ENCODE peak calls at places on chromosome 19, in six cellular contexts. C, M, J, I, B and L are unnamed samples.

GRCh38 chr19:38649305-38650179 is 2.1 kb downstream of the ACTN4 start:
- DNase-seq in C (no peak), M (no peak), J (peak), I (no peak), B (no peak), L (no peak)

GRCh38 chr19:40974633-40975037 is 16.4 kb upstream of the CYP2B6 start:
- DNase-seq in C (peak), M (peak), J (peak), I (peak), B (peak), L (peak)

GRCh38 chr19:49889687-49890348 is 6.9 kb downstream of the IL4I1 start:
- DNase-seq in C (no peak), M (peak), J (peak), I (no peak), B (peak), L (peak)

GRCh38 chr19:6204212-6204611 is 68.7 kb downstream of the ACSBG2 start:
- DNase-seq in C (no peak), M (no peak), J (no peak), I (no peak), B (no peak), L (no peak)

GRCh38 chr19:5424192-5424973 is 30.8 kb upstream of the ZNRF4 start:
- DNase-seq in C (no peak), M (no peak), J (no peak), I (peak), B (no peak), L (no peak)

GRCh38 chr19:1291761-1292418 is 6.2 kb downstream of the EFNA2 start:
- DNase-seq in C (no peak), M (no peak), J (no peak), I (no peak), B (no peak), L (peak)

GRCh38 chr19:53308339-53308811 is 25.2 kb upstream of the ZNF845 start:
- DNase-seq in C (peak), M (no peak), J (no peak), I (peak), B (peak), L (no peak)

GRCh38 chr19:46303702-46304397 is 7.0 kb downstream of the HIF3A start:
- DNase-seq in C (no peak), M (no peak), J (peak), I (peak), B (no peak), L (no peak)

GRCh38 chr19:7238091-7238490 is 56.1 kb downstream of the INSR start:
- DNase-seq in C (no peak), M (no peak), J (no peak), I (no peak), B (no peak), L (no peak)

GRCh38 chr19:4083677-4084546 is 17.2 kb upstream of the ZBTB7A start:
- DNase-seq in C (no peak), M (no peak), J (no peak), I (no peak), B (peak), L (peak)

GRCh38 chr19:1469936-1470863 is 8.8 kb downstream of the C19orf25 start:
- DNase-seq in C (no peak), M (peak), J (no peak), I (no peak), B (peak), L (peak)

GRCh38 chr19:21617740-21618339 is 112.4 kb downstream of the ZNF429 start:
- DNase-seq in C (no peak), M (peak), J (no peak), I (no peak), B (no peak), L (no peak)

GRCh38 chr19:10985502-10985901 is 24.7 kb downstream of the SMARCA4 start:
- DNase-seq in C (no peak), M (no peak), J (no peak), I (no peak), B (no peak), L (no peak)

GRCh38 chr19:38842439-38843174 is 7.2 kb downstream of the HNRNPL start:
- DNase-seq in C (no peak), M (peak), J (no peak), I (no peak), B (peak), L (no peak)

GRCh38 chr19:46620716-46621115 is 4.2 kb downstream of the PTGIR start:
- DNase-seq in C (no peak), M (no peak), J (no peak), I (no peak), B (no peak), L (no peak)

GRCh38 chr19:12778905-12779161 is 3.5 kb upstream of the HOOK2 start:
- DNase-seq in C (no peak), M (no peak), J (no peak), I (no peak), B (no peak), L (no peak)

GRCh38 chr19:10088949-10089554 is 2.9 kb downstream of the SHFL start:
- DNase-seq in C (no peak), M (no peak), J (no peak), I (no peak), B (no peak), L (no peak)

GRCh38 chr19:10748924-10749434 is 31.1 kb downstream of the DNM2 start:
- DNase-seq in C (peak), M (no peak), J (no peak), I (peak), B (no peak), L (no peak)

GRCh38 chr19:3451451-3451866 is 28.9 kb downstream of the SMIM24 start:
- DNase-seq in C (no peak), M (no peak), J (peak), I (no peak), B (no peak), L (no peak)

GRCh38 chr19:49689133-49690072 is at the start of gene ADM5:
- DNase-seq in C (peak), M (no peak), J (no peak), I (peak), B (peak), L (no peak)

GRCh38 chr19:20078696-20079095 is 896 bp downstream of the ZNF90 start:
- DNase-seq in C (no peak), M (no peak), J (peak), I (peak), B (peak), L (peak)

GRCh38 chr19:23823952-23824389 is 65.3 kb upstream of the ZNF681 start:
- DNase-seq in C (no peak), M (peak), J (no peak), I (peak), B (peak), L (no peak)

GRCh38 chr19:10852098-10852800 is 4.0 kb downstream of the C19orf38 start:
- DNase-seq in C (no peak), M (no peak), J (no peak), I (no peak), B (no peak), L (no peak)

GRCh38 chr19:50567052-50567841 is 988 bp downstream of the LRRC4B start:
- DNase-seq in C (peak), M (no peak), J (no peak), I (no peak), B (no peak), L (no peak)

GRCh38 chr19:47418595-47419036 is 711 bp downstream of the MEIS3 start:
- DNase-seq in C (no peak), M (no peak), J (no peak), I (no peak), B (no peak), L (no peak)

GRCh38 chr19:10762656-10763055 is 44.8 kb downstream of the DNM2 start:
- DNase-seq in C (no peak), M (peak), J (no peak), I (no peak), B (no peak), L (no peak)

GRCh38 chr19:36115453-36116343 is at the start of gene TBCB:
- DNase-seq in C (no peak), M (no peak), J (no peak), I (no peak), B (peak), L (peak)

GRCh38 chr19:1411255-1412191 is 4.1 kb downstream of the DAZAP1 start:
- DNase-seq in C (peak), M (no peak), J (no peak), I (peak), B (peak), L (no peak)

GRCh38 chr19:45568732-45569131 is 15.9 kb downstream of the OPA3 start:
- DNase-seq in C (no peak), M (no peak), J (no peak), I (no peak), B (no peak), L (no peak)

GRCh38 chr19:18205180-18205915 is 1.5 kb upstream of the RAB3A start:
- DNase-seq in C (peak), M (no peak), J (peak), I (peak), B (peak), L (peak)

GRCh38 chr19:5329141-5329540 is 11.5 kb downstream of the PTPRS start:
- DNase-seq in C (no peak), M (no peak), J (no peak), I (no peak), B (no peak), L (no peak)